ENCODE peak calls at places on chromosomes 4 and X, in ten cellular contexts. S, L, D, N, U, W, I, R, E and Q are unnamed samples.

GRCh38 chrX:37825225-37825842 is 22.0 kb downstream of the DYNLT3 start:
- DNase-seq in S (no peak), R (peak), I (no peak), L (peak), E (peak), W (no peak), D (no peak), N (no peak), U (no peak), Q (peak)

GRCh38 chr4:184850431-184851199 is 24.8 kb upstream of the ACSL1 start:
- DNase-seq in R (no peak), U (no peak), E (no peak), W (no peak), D (no peak), I (no peak), S (no peak), N (no peak), L (no peak), Q (no peak)

GRCh38 chrX:103376979-103377324 is 614 bp downstream of the BEX3 start:
- DNase-seq in D (no peak), E (no peak), R (no peak), S (no peak), W (no peak), N (no peak), I (no peak), U (no peak), L (no peak), Q (no peak)

GRCh38 chr4:77877771-77878170 is 15.1 kb downstream of the MRPL1 start:
- DNase-seq in R (no peak), N (no peak), L (no peak), U (no peak), S (no peak), E (no peak), D (no peak), I (no peak), W (no peak), Q (no peak)

GRCh38 chr4:120977435-120977997 is 55.0 kb upstream of the PRDM5 start:
- DNase-seq in I (peak), L (no peak), W (no peak), U (peak), S (peak), R (peak), N (peak), E (peak), D (no peak), Q (peak)

GRCh38 chrX:19721726-19722370 is 165.6 kb downstream of the SH3KBP1 start:
- DNase-seq in I (no peak), D (peak), L (no peak), N (no peak), E (no peak), W (no peak), U (peak), S (peak), R (no peak), Q (no peak)

GRCh38 chr4:184831153-184831552 is 5.4 kb upstream of the ACSL1 start:
- DNase-seq in E (peak), W (no peak), L (no peak), S (no peak), N (no peak), D (no peak), U (no peak), R (no peak), I (no peak), Q (peak)

GRCh38 chr4:20017439-20017838 is 234.3 kb upstream of the SLIT2 start:
- DNase-seq in L (no peak), S (no peak), D (no peak), I (no peak), R (no peak), N (no peak), U (no peak), E (no peak), W (no peak), Q (peak)

GRCh38 chr4:48518143-48518542 is 28.1 kb downstream of the ZAR1 start:
- DNase-seq in R (no peak), D (no peak), I (no peak), S (no peak), N (no peak), L (no peak), W (no peak), E (no peak), U (no peak), Q (no peak)

GRCh38 chrX:136065044-136065671 is 79.9 kb downstream of the SLC9A6 start:
- DNase-seq in U (peak), D (peak), I (no peak), R (no peak), E (peak), L (peak), N (no peak), W (no peak), S (no peak), Q (peak)

GRCh38 chrX:55039471-55039870 is 8.7 kb upstream of the ALAS2 start:
- DNase-seq in W (no peak), N (no peak), U (no peak), R (no peak), S (no peak), D (no peak), E (peak), L (no peak), I (no peak), Q (peak)

GRCh38 chrX:45667666-45668065 is 467.0 kb upstream of the DIPK2B start:
- DNase-seq in D (no peak), L (no peak), E (peak), W (no peak), S (no peak), I (no peak), N (no peak), U (no peak), R (no peak), Q (peak)

GRCh38 chr4:101528526-101528925 is 181.2 kb upstream of the PPP3CA start:
- DNase-seq in R (no peak), U (no peak), L (no peak), E (no peak), W (no peak), D (no peak), S (no peak), I (no peak), N (no peak), Q (no peak)

GRCh38 chrX:124239911-124240310 is 92.5 kb upstream of the TEX13D start:
- DNase-seq in L (no peak), N (no peak), S (no peak), D (no peak), R (no peak), I (no peak), E (no peak), W (no peak), U (no peak), Q (no peak)

GRCh38 chr4:188934320-188934975 is 795.2 kb downstream of the TRIML1 start:
- DNase-seq in N (peak), L (no peak), R (peak), I (peak), D (no peak), E (peak), S (peak), W (no peak), U (no peak), Q (peak)

GRCh38 chr4:99950913-99951254 is 809 bp upstream of the H2AZ1 start:
- DNase-seq in W (no peak), E (no peak), D (no peak), I (no peak), U (no peak), L (no peak), S (no peak), R (no peak), N (no peak), Q (no peak)

GRCh38 chr4:108432418-108432817 is 188.0 kb upstream of the RPL34 start:
- DNase-seq in N (no peak), E (no peak), D (no peak), W (no peak), R (no peak), U (no peak), I (no peak), L (no peak), S (no peak), Q (no peak)

GRCh38 chr4:187606581-187606980 is 389.0 kb upstream of the ZFP42 start:
- DNase-seq in L (no peak), N (peak), U (no peak), E (peak), R (peak), W (no peak), I (no peak), S (no peak), D (no peak), Q (peak)

GRCh38 chr4:152197211-152197610 is 338.7 kb downstream of the FBXW7 start:
- DNase-seq in W (no peak), U (no peak), L (no peak), E (no peak), I (no peak), N (no peak), D (no peak), R (no peak), S (no peak), Q (no peak)

GRCh38 chr4:56055027-56055976 is 106.6 kb downstream of the CEP135 start:
- DNase-seq in I (no peak), S (no peak), U (no peak), R (no peak), L (no peak), N (no peak), W (no peak), E (no peak), D (no peak), Q (no peak)

GRCh38 chrX:108312938-108313337 is 125.3 kb downstream of the COL4A6 start:
- DNase-seq in R (peak), E (peak), W (no peak), I (no peak), S (peak), D (peak), N (no peak), L (no peak), U (no peak), Q (peak)

GRCh38 chrX:102627640-102628039 is 23.6 kb upstream of the GPRASP1 start:
- DNase-seq in U (no peak), R (no peak), I (no peak), D (no peak), S (no peak), E (no peak), L (no peak), N (no peak), W (no peak), Q (no peak)

GRCh38 chr4:113141901-113142346 is 92.5 kb downstream of the ANK2 start:
- DNase-seq in I (no peak), N (peak), R (peak), W (no peak), U (peak), S (peak), L (no peak), D (no peak), E (peak), Q (peak)

GRCh38 chr4:98092833-98093439 is 50.3 kb downstream of the STPG2 start:
- DNase-seq in S (no peak), N (no peak), W (no peak), U (no peak), I (no peak), L (no peak), D (no peak), E (peak), R (peak), Q (peak)
- TF ChIP-seq CTCF in S (peak), N (peak), W (no peak), U (peak), I (peak), L (peak), D (peak), E (peak), R (peak), Q (peak)

GRCh38 chrX:70043685-70044084 is 6.1 kb downstream of the AWAT2 start:
- DNase-seq in N (no peak), L (no peak), W (no peak), U (no peak), E (no peak), R (no peak), D (no peak), S (no peak), I (no peak), Q (no peak)
- TF ChIP-seq CTCF in N (no peak), L (no peak), W (no peak), U (no peak), E (no peak), R (no peak), D (no peak), S (no peak), I (no peak), Q (no peak)

GRCh38 chrX:74421181-74422028 is at the start of gene SLC16A2:
- DNase-seq in R (peak), S (peak), E (peak), D (peak), N (peak), U (peak), W (peak), L (no peak), I (peak), Q (peak)

GRCh38 chrX:74423289-74423985 is 2.1 kb downstream of the SLC16A2 start:
- DNase-seq in E (no peak), L (no peak), S (no peak), W (no peak), U (no peak), R (no peak), D (no peak), I (no peak), N (no peak), Q (no peak)

GRCh38 chrX:74420194-74421035 is 878 bp upstream of the SLC16A2 start:
- DNase-seq in W (peak), E (peak), S (peak), I (peak), U (no peak), N (peak), D (peak), R (peak), L (no peak), Q (peak)

GRCh38 chrX:74422029-74422352 is 698 bp downstream of the SLC16A2 start:
- DNase-seq in I (no peak), R (no peak), E (no peak), L (no peak), W (no peak), S (no peak), N (no peak), U (no peak), D (no peak), Q (no peak)

DNA sequence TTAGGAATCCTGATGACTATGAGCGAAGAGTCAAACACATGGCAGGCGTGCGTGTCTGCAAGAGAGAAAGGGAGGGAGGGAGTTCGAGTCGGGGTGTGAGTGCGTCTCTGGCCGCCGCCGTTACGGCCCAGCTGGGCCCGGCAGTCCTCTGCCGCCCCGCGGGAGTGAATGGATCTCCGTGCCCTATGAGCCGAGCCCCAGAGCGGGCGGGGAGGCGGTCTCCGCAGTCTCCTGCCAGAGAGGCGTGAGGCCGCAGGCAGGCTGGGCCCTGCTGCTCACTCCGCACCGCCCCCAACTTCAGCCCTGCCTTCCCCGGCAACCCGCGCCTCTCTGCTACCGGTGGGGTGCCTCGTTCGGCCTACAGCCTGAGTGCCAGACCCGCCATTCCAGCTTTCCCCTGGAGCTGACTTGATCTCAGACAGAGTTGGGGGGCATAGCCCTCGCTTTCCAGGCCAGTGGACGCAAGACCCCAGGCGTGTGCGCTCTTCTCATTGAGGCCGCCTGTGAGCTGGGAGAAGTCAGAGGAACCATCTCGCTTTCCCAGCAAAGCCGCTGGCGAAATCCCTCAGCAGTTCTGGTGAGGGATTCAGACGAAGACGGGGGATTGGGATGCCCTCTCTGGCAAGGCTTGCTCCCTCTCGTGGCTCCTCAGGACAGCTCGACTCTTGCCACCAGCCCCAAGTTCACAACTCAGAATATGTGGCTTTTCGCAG is 1.4 kb downstream of the SLC16A2 start:
- DNase-seq in S (peak), I (peak), W (peak), D (peak), N (peak), L (no peak), E (peak), R (peak), U (no peak), Q (peak)
- TF ChIP-seq CTCF in S (peak), I (peak), W (no peak), D (peak), N (peak), L (no peak), E (no peak), R (no peak), U (peak), Q (peak)

GRCh38 chr4:82268826-82269193 is 105.0 kb downstream of the HNRNPD start:
- DNase-seq in S (no peak), L (no peak), I (no peak), W (no peak), E (no peak), N (no peak), U (no peak), R (no peak), D (no peak), Q (no peak)
- TF ChIP-seq CTCF in S (no peak), L (peak), I (no peak), W (no peak), E (no peak), N (no peak), U (no peak), R (no peak), D (peak), Q (no peak)

DNA sequence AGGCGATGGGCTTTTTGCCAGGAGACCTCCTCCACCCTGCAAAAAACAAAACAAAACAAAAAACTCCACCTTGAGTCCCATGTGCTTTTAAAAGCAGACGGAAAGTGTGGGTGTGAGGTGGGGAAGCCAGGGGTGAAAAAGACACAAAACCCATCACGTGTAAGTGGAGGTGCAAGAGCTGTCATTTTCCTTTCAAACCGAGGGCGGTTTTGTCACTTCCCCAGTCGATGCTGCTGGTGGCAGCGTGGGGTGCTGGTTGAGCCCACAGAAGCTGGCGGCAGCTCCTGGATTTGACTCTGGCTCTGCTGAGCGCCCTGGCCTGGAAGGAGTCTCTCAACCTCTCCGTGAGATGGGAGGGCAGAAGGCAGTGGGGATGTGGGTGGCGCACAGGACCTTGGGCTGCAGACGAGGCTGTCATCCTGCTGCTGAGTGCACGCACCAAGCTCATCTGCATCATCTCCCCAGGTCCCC is 110.0 kb downstream of the PSAPL1 start:
- DNase-seq in N (no peak), D (no peak), R (no peak), L (no peak), U (no peak), E (no peak), S (no peak), W (no peak), I (no peak), Q (no peak)
- TF ChIP-seq CTCF in N (no peak), D (no peak), R (no peak), L (no peak), U (no peak), E (no peak), S (no peak), W (no peak), I (no peak), Q (no peak)

GRCh38 chr4:145937990-145938611 is 522 bp downstream of the ZNF827 start:
- DNase-seq in S (no peak), R (no peak), L (peak), D (no peak), E (peak), W (no peak), N (no peak), U (no peak), I (no peak), Q (peak)

GRCh38 chr4:145937021-145937861 is 1.4 kb downstream of the ZNF827 start:
- DNase-seq in L (peak), I (no peak), U (no peak), W (no peak), E (peak), D (peak), N (no peak), S (no peak), R (peak), Q (peak)

GRCh38 chr4:145935253-145936141 is 3.1 kb downstream of the ZNF827 start:
- DNase-seq in U (no peak), L (no peak), N (no peak), R (no peak), D (peak), I (no peak), S (no peak), W (no peak), E (no peak), Q (peak)

GRCh38 chr4:145934434-145935047 is 4.1 kb downstream of the ZNF827 start:
- DNase-seq in E (no peak), L (no peak), R (no peak), S (no peak), U (no peak), N (no peak), D (no peak), W (no peak), I (no peak), Q (no peak)

GRCh38 chr4:145936142-145937020 is 2.2 kb downstream of the ZNF827 start:
- DNase-seq in U (no peak), S (no peak), R (peak), W (no peak), D (peak), E (peak), N (no peak), I (no peak), L (peak), Q (peak)
- TF ChIP-seq CTCF in U (peak), S (peak), R (no peak), W (peak), D (peak), E (peak), N (peak), I (peak), L (peak), Q (peak)

GRCh38 chr4:12036450-12036849 is 607.8 kb upstream of the HS3ST1 start:
- DNase-seq in D (no peak), S (no peak), E (peak), W (no peak), R (no peak), U (no peak), N (no peak), L (no peak), I (no peak), Q (no peak)

DNA sequence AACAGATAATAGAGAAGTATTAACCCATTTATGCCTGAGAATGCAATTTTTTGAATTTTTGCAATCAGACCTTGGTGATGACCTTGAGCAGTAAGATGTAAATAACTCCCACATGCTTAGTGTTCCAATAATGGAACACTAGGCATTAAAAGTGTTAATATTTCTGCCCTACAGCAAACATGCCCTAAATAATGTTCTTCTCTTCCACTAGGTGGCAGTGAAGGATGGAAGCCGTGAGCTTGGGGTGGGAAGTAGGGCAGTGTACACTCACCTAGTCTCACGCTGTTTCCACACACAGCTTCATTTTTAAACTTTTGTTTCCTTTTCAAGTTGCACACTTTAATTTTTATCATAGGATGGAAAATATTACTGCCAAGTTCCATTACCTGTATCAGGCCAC is 613.1 kb upstream of the HS3ST1 start:
- DNase-seq in N (no peak), U (no peak), W (no peak), I (no peak), E (peak), D (no peak), L (no peak), R (no peak), S (no peak), Q (no peak)
- TF ChIP-seq CTCF in N (no peak), U (peak), W (no peak), I (no peak), E (no peak), D (peak), L (no peak), R (no peak), S (no peak), Q (peak)

GRCh38 chr4:180557348-180557747 is 1685.9 kb upstream of the TENM3 start:
- DNase-seq in I (no peak), D (no peak), W (no peak), R (no peak), N (no peak), L (no peak), E (no peak), U (no peak), S (no peak), Q (no peak)
- TF ChIP-seq CTCF in I (peak), D (no peak), W (no peak), R (no peak), N (no peak), L (no peak), E (no peak), U (peak), S (no peak), Q (no peak)

DNA sequence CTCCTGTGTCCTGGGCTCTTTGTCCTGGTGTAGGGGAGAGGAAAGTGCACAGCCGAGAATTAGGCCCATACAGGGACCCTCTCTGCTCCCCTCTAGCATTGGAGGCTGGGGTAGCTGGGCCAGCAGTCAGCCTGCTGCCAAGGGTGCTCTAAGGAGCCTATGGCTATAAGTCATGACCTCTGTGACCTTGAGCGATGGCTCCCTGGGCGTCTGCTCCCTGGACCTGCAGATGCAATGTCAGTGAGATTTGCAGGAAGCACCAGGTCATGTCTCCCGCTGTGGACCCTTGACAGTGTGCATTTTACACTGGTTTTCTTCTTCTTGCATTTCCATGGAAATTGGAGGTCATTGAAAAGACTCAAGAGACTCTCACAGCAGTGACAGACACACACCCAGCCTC is 234.1 kb upstream of the PSAPL1 start:
- DNase-seq in E (no peak), N (no peak), D (no peak), I (no peak), S (no peak), W (no peak), U (no peak), R (no peak), L (no peak), Q (no peak)
- TF ChIP-seq CTCF in E (no peak), N (no peak), D (no peak), I (no peak), S (no peak), W (no peak), U (no peak), R (no peak), L (no peak), Q (no peak)